ENCODE peak calls at places on chromosomes 6 and 20, in six cellular contexts. One of them, this sample, is unnamed.

GRCh38 chr6:41901882-41902519 is 6.8 kb upstream of the USP49 start:
- DNase-seq in fibroblast of lung: peak
- DNase-seq in colonic mucosa: peak
- DNase-seq in CD4-positive, alpha-beta T cell: peak
- DNase-seq in Peyer's patch: peak
- DNase-seq in BJ: no peak
- DNase-seq in this sample: no peak

GRCh38 chr6:125296461-125296860 is 5.3 kb downstream of the HDDC2 start:
- DNase-seq in fibroblast of lung: no peak
- DNase-seq in colonic mucosa: no peak
- DNase-seq in CD4-positive, alpha-beta T cell: no peak
- DNase-seq in Peyer's patch: no peak
- DNase-seq in BJ: no peak
- DNase-seq in this sample: no peak

GRCh38 chr6:30752164-30752927 is 8.0 kb upstream of the IER3 start:
- DNase-seq in fibroblast of lung: peak
- DNase-seq in colonic mucosa: peak
- DNase-seq in CD4-positive, alpha-beta T cell: no peak
- DNase-seq in Peyer's patch: peak
- DNase-seq in BJ: peak
- DNase-seq in this sample: peak

GRCh38 chr20:42936482-42936881 is 253.2 kb downstream of the PTPRT start:
- DNase-seq in fibroblast of lung: no peak
- DNase-seq in colonic mucosa: no peak
- DNase-seq in CD4-positive, alpha-beta T cell: no peak
- DNase-seq in Peyer's patch: no peak
- DNase-seq in BJ: no peak
- DNase-seq in this sample: no peak

GRCh38 chr6:111536888-111537287 is 53.9 kb upstream of the REV3L start:
- DNase-seq in fibroblast of lung: no peak
- DNase-seq in colonic mucosa: peak
- DNase-seq in CD4-positive, alpha-beta T cell: no peak
- DNase-seq in Peyer's patch: no peak
- DNase-seq in BJ: no peak
- DNase-seq in this sample: no peak

GRCh38 chr6:51902261-51902764 is 185.1 kb downstream of the PKHD1 start:
- DNase-seq in fibroblast of lung: no peak
- DNase-seq in colonic mucosa: no peak
- DNase-seq in CD4-positive, alpha-beta T cell: no peak
- DNase-seq in Peyer's patch: no peak
- DNase-seq in BJ: no peak
- DNase-seq in this sample: no peak

GRCh38 chr6:44133003-44133931 is 5.9 kb downstream of the TMEM63B start:
- DNase-seq in fibroblast of lung: peak
- DNase-seq in colonic mucosa: peak
- DNase-seq in CD4-positive, alpha-beta T cell: no peak
- DNase-seq in Peyer's patch: peak
- DNase-seq in BJ: no peak
- DNase-seq in this sample: no peak

GRCh38 chr6:105981002-105981887 is 104.9 kb upstream of the PRDM1 start:
- DNase-seq in fibroblast of lung: no peak
- DNase-seq in colonic mucosa: peak
- DNase-seq in CD4-positive, alpha-beta T cell: peak
- DNase-seq in Peyer's patch: peak
- DNase-seq in BJ: no peak
- DNase-seq in this sample: no peak

GRCh38 chr20:23626040-23626620 is 11.6 kb downstream of the CST3 start:
- DNase-seq in fibroblast of lung: peak
- DNase-seq in colonic mucosa: peak
- DNase-seq in CD4-positive, alpha-beta T cell: no peak
- DNase-seq in Peyer's patch: no peak
- DNase-seq in BJ: no peak
- DNase-seq in this sample: no peak

GRCh38 chr6:147260091-147260490 is 55.9 kb downstream of the STXBP5 start:
- DNase-seq in fibroblast of lung: no peak
- DNase-seq in colonic mucosa: no peak
- DNase-seq in CD4-positive, alpha-beta T cell: no peak
- DNase-seq in Peyer's patch: no peak
- DNase-seq in BJ: no peak
- DNase-seq in this sample: no peak

GRCh38 chr6:52389264-52389625 is 27.3 kb downstream of the PAQR8 start:
- DNase-seq in fibroblast of lung: no peak
- DNase-seq in colonic mucosa: no peak
- DNase-seq in CD4-positive, alpha-beta T cell: no peak
- DNase-seq in Peyer's patch: no peak
- DNase-seq in BJ: no peak
- DNase-seq in this sample: no peak

GRCh38 chr6:105153676-105154075 is 26.1 kb downstream of the POPDC3 start:
- DNase-seq in fibroblast of lung: no peak
- DNase-seq in colonic mucosa: no peak
- DNase-seq in CD4-positive, alpha-beta T cell: no peak
- DNase-seq in Peyer's patch: no peak
- DNase-seq in BJ: no peak
- DNase-seq in this sample: no peak

GRCh38 chr6:93586316-93586715 is 167.0 kb upstream of the EPHA7 start:
- DNase-seq in fibroblast of lung: no peak
- DNase-seq in colonic mucosa: no peak
- DNase-seq in CD4-positive, alpha-beta T cell: no peak
- DNase-seq in Peyer's patch: no peak
- DNase-seq in BJ: no peak
- DNase-seq in this sample: no peak

GRCh38 chr20:10557685-10558084 is 116.1 kb downstream of the JAG1 start:
- DNase-seq in fibroblast of lung: no peak
- DNase-seq in colonic mucosa: no peak
- DNase-seq in CD4-positive, alpha-beta T cell: no peak
- DNase-seq in Peyer's patch: no peak
- DNase-seq in BJ: no peak
- DNase-seq in this sample: no peak

GRCh38 chr20:44717986-44718385 is 2.8 kb downstream of the CCN5 start:
- DNase-seq in fibroblast of lung: no peak
- DNase-seq in colonic mucosa: no peak
- DNase-seq in CD4-positive, alpha-beta T cell: no peak
- DNase-seq in Peyer's patch: no peak
- DNase-seq in BJ: no peak
- DNase-seq in this sample: no peak

GRCh38 chr20:32959351-32960221 is 44.6 kb downstream of the SUN5 start:
- DNase-seq in fibroblast of lung: no peak
- DNase-seq in colonic mucosa: no peak
- DNase-seq in CD4-positive, alpha-beta T cell: no peak
- DNase-seq in Peyer's patch: no peak
- DNase-seq in BJ: no peak
- DNase-seq in this sample: no peak

GRCh38 chr6:43878823-43879495 is 108.9 kb downstream of the VEGFA start:
- DNase-seq in fibroblast of lung: peak
- DNase-seq in colonic mucosa: peak
- DNase-seq in CD4-positive, alpha-beta T cell: no peak
- DNase-seq in Peyer's patch: no peak
- DNase-seq in BJ: no peak
- DNase-seq in this sample: no peak

GRCh38 chr6:12421596-12421995 is 131.4 kb downstream of the EDN1 start:
- DNase-seq in fibroblast of lung: no peak
- DNase-seq in colonic mucosa: no peak
- DNase-seq in CD4-positive, alpha-beta T cell: no peak
- DNase-seq in Peyer's patch: no peak
- DNase-seq in BJ: no peak
- DNase-seq in this sample: no peak

GRCh38 chr6:95576218-95576617 is 1.1 kb upstream of the MANEA start:
- DNase-seq in fibroblast of lung: no peak
- DNase-seq in colonic mucosa: no peak
- DNase-seq in CD4-positive, alpha-beta T cell: no peak
- DNase-seq in Peyer's patch: no peak
- DNase-seq in BJ: no peak
- DNase-seq in this sample: no peak

GRCh38 chr20:58652606-58653303 is 1.7 kb downstream of the STX16 start:
- DNase-seq in fibroblast of lung: no peak
- DNase-seq in colonic mucosa: no peak
- DNase-seq in CD4-positive, alpha-beta T cell: no peak
- DNase-seq in Peyer's patch: no peak
- DNase-seq in BJ: no peak
- DNase-seq in this sample: no peak

GRCh38 chr6:134961366-134961765 is 11.5 kb upstream of the ALDH8A1 start:
- DNase-seq in fibroblast of lung: no peak
- DNase-seq in colonic mucosa: no peak
- DNase-seq in CD4-positive, alpha-beta T cell: no peak
- DNase-seq in Peyer's patch: no peak
- DNase-seq in BJ: no peak
- DNase-seq in this sample: no peak

GRCh38 chr6:107345398-107345797 is 114.0 kb downstream of the PDSS2 start:
- DNase-seq in fibroblast of lung: no peak
- DNase-seq in colonic mucosa: no peak
- DNase-seq in CD4-positive, alpha-beta T cell: no peak
- DNase-seq in Peyer's patch: no peak
- DNase-seq in BJ: no peak
- DNase-seq in this sample: no peak

GRCh38 chr20:57040924-57041323 is 225.5 kb downstream of the BMP7 start:
- DNase-seq in fibroblast of lung: peak
- DNase-seq in colonic mucosa: peak
- DNase-seq in CD4-positive, alpha-beta T cell: no peak
- DNase-seq in Peyer's patch: peak
- DNase-seq in BJ: peak
- DNase-seq in this sample: no peak

GRCh38 chr6:30689022-30689865 is 1.5 kb downstream of the NRM start:
- DNase-seq in fibroblast of lung: no peak
- DNase-seq in colonic mucosa: no peak
- DNase-seq in CD4-positive, alpha-beta T cell: no peak
- DNase-seq in Peyer's patch: no peak
- DNase-seq in BJ: no peak
- DNase-seq in this sample: no peak

GRCh38 chr6:90295854-90296345 is 743 bp downstream of the BACH2 start:
- DNase-seq in fibroblast of lung: peak
- DNase-seq in colonic mucosa: peak
- DNase-seq in CD4-positive, alpha-beta T cell: peak
- DNase-seq in Peyer's patch: peak
- DNase-seq in BJ: no peak
- DNase-seq in this sample: peak

GRCh38 chr6:90294989-90295853 is 1.4 kb downstream of the BACH2 start:
- DNase-seq in fibroblast of lung: peak
- DNase-seq in colonic mucosa: peak
- DNase-seq in CD4-positive, alpha-beta T cell: peak
- DNase-seq in Peyer's patch: peak
- DNase-seq in BJ: no peak
- DNase-seq in this sample: no peak

GRCh38 chr6:90297124-90297865 is 652 bp upstream of the BACH2 start:
- DNase-seq in fibroblast of lung: no peak
- DNase-seq in colonic mucosa: no peak
- DNase-seq in CD4-positive, alpha-beta T cell: no peak
- DNase-seq in Peyer's patch: no peak
- DNase-seq in BJ: no peak
- DNase-seq in this sample: no peak

GRCh38 chr6:90297866-90298381 is 1.3 kb upstream of the BACH2 start:
- DNase-seq in fibroblast of lung: no peak
- DNase-seq in colonic mucosa: no peak
- DNase-seq in CD4-positive, alpha-beta T cell: no peak
- DNase-seq in Peyer's patch: no peak
- DNase-seq in BJ: no peak
- DNase-seq in this sample: no peak

GRCh38 chr6:90296346-90297123 is at the start of gene BACH2:
- DNase-seq in fibroblast of lung: peak
- DNase-seq in colonic mucosa: peak
- DNase-seq in CD4-positive, alpha-beta T cell: peak
- DNase-seq in Peyer's patch: peak
- DNase-seq in BJ: no peak
- DNase-seq in this sample: peak
- TF ChIP-seq CTCF in fibroblast of lung: no peak
- TF ChIP-seq CTCF in colonic mucosa: no peak
- TF ChIP-seq CTCF in CD4-positive, alpha-beta T cell: no peak
- TF ChIP-seq CTCF in Peyer's patch: peak
- TF ChIP-seq CTCF in BJ: peak
- TF ChIP-seq CTCF in this sample: no peak

GRCh38 chr6:32092760-32093497 is 16.2 kb downstream of the TNXB start:
- DNase-seq in fibroblast of lung: peak
- DNase-seq in colonic mucosa: no peak
- DNase-seq in CD4-positive, alpha-beta T cell: no peak
- DNase-seq in Peyer's patch: no peak
- DNase-seq in BJ: peak
- DNase-seq in this sample: no peak

GRCh38 chr6:32102255-32102654 is 6.9 kb downstream of the TNXB start:
- DNase-seq in fibroblast of lung: no peak
- DNase-seq in colonic mucosa: no peak
- DNase-seq in CD4-positive, alpha-beta T cell: no peak
- DNase-seq in Peyer's patch: no peak
- DNase-seq in BJ: no peak
- DNase-seq in this sample: no peak

GRCh38 chr6:32095338-32096086 is 13.6 kb downstream of the TNXB start:
- DNase-seq in fibroblast of lung: no peak
- DNase-seq in colonic mucosa: no peak
- DNase-seq in CD4-positive, alpha-beta T cell: no peak
- DNase-seq in Peyer's patch: no peak
- DNase-seq in BJ: no peak
- DNase-seq in this sample: no peak

GRCh38 chr6:32096087-32096393 is 13.1 kb downstream of the TNXB start:
- DNase-seq in fibroblast of lung: no peak
- DNase-seq in colonic mucosa: no peak
- DNase-seq in CD4-positive, alpha-beta T cell: no peak
- DNase-seq in Peyer's patch: no peak
- DNase-seq in BJ: no peak
- DNase-seq in this sample: no peak

GRCh38 chr6:32096394-32097258 is 12.5 kb downstream of the TNXB start:
- DNase-seq in fibroblast of lung: no peak
- DNase-seq in colonic mucosa: no peak
- DNase-seq in CD4-positive, alpha-beta T cell: no peak
- DNase-seq in Peyer's patch: no peak
- DNase-seq in BJ: no peak
- DNase-seq in this sample: no peak
- TF ChIP-seq CTCF in fibroblast of lung: no peak
- TF ChIP-seq CTCF in colonic mucosa: no peak
- TF ChIP-seq CTCF in CD4-positive, alpha-beta T cell: no peak
- TF ChIP-seq CTCF in Peyer's patch: no peak
- TF ChIP-seq CTCF in BJ: no peak
- TF ChIP-seq CTCF in this sample: no peak

GRCh38 chr20:19662638-19662995 is 95.4 kb upstream of the RIN2 start:
- DNase-seq in fibroblast of lung: no peak
- DNase-seq in colonic mucosa: no peak
- DNase-seq in CD4-positive, alpha-beta T cell: no peak
- DNase-seq in Peyer's patch: no peak
- DNase-seq in BJ: no peak
- DNase-seq in this sample: no peak
- TF ChIP-seq CTCF in fibroblast of lung: no peak
- TF ChIP-seq CTCF in colonic mucosa: no peak
- TF ChIP-seq CTCF in CD4-positive, alpha-beta T cell: no peak
- TF ChIP-seq CTCF in Peyer's patch: no peak
- TF ChIP-seq CTCF in BJ: no peak
- TF ChIP-seq CTCF in this sample: no peak

DNA sequence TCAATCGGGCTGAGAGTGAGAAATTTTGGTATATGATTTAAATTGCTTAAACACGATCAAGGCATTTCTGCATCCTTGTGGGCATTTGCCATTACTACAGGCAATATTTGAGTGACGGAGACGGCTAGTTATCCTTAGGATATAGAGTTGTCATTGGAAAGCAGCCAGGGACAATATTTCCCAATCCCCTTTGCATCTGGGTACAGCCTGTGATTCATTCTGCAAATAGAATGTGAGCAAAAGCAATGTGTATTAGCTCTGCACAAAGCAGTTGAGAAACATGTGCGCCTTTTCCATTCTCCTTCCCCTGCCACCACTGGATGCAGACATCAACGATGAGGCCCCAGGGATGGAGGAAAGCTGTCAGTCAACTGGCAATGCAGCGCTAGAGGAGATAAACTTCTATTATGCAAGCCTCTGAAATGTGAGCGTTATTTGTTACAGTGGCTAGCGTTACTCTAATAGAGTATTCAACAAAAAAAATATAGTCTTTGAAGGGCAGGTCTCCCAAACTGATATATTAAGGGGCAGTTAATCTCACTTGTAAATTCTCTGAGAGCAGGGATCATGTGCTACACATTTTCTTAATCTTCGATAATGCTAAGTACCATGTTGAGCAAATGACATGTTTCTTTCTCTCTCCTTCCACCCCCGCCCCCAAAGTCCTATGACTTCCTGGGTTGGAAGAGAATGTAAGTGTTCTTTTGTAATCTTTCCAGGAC is 37.1 kb upstream of the NCOA3 start:
- DNase-seq in fibroblast of lung: peak
- DNase-seq in colonic mucosa: peak
- DNase-seq in CD4-positive, alpha-beta T cell: no peak
- DNase-seq in Peyer's patch: peak
- DNase-seq in BJ: peak
- DNase-seq in this sample: no peak
- TF ChIP-seq CTCF in fibroblast of lung: peak
- TF ChIP-seq CTCF in colonic mucosa: no peak
- TF ChIP-seq CTCF in CD4-positive, alpha-beta T cell: no peak
- TF ChIP-seq CTCF in Peyer's patch: no peak
- TF ChIP-seq CTCF in BJ: peak
- TF ChIP-seq CTCF in this sample: peak

This sample was measured in esophagus squamous epithelium.